ENCODE peak calls at places on chromosomes 3 and 15, in seven cellular contexts. D, Q, E, Y, F, L and G are unnamed samples.
A peak's percentile ranks its signal among the peaks of the same experiment; 100 is the strongest.

GRCh38 chr3:60954049-60954448 is 297.2 kb downstream of the FHIT start:
- DNase-seq in L (no peak), Y (peak; percentile 39), Q (peak; percentile 29), F (no peak), E (no peak), D (no peak), G (no peak)

GRCh38 chr15:81645470-81645869 is 271.5 kb upstream of the TMC3 start:
- DNase-seq in Q (no peak), L (no peak), Y (no peak), F (no peak), E (no peak), D (no peak), G (no peak)

GRCh38 chr3:158005391-158006100 is 100.7 kb downstream of the SHOX2 start:
- DNase-seq in F (no peak), Y (no peak), Q (no peak), L (no peak), E (no peak), D (peak; percentile 65), G (no peak)

GRCh38 chr3:59052803-59053411 is 3.1 kb upstream of the CFAP20DC start:
- DNase-seq in Y (no peak), F (no peak), D (peak; percentile 22), E (peak; percentile 27), L (no peak), Q (peak; percentile 64), G (no peak)

GRCh38 chr15:55742498-55742926 is 440 bp downstream of the PRTG start:
- DNase-seq in F (no peak), L (peak; percentile 50), Y (no peak), Q (peak; percentile 11), D (no peak), E (no peak), G (no peak)

GRCh38 chr3:109685084-109686079 is 348.0 kb upstream of the DPPA4 start:
- DNase-seq in D (peak; percentile 25), Y (peak; percentile 90), E (peak; percentile 93), F (peak; percentile 91), L (no peak), Q (peak; percentile 98), G (peak; percentile 97)

GRCh38 chr3:60269377-60269776 is 981.9 kb downstream of the FHIT start:
- DNase-seq in L (no peak), E (no peak), Y (no peak), F (no peak), Q (no peak), D (no peak), G (no peak)

GRCh38 chr3:36843065-36844051 is 79.0 kb upstream of the DCLK3 start:
- DNase-seq in L (peak; percentile 77), Y (no peak), E (peak; percentile 62), F (no peak), D (peak; percentile 45), Q (peak; percentile 57), G (no peak)

GRCh38 chr3:188174309-188175044 is 20.5 kb downstream of the LPP start:
- DNase-seq in L (no peak), F (no peak), D (no peak), E (no peak), Y (no peak), Q (no peak), G (no peak)

GRCh38 chr3:59235221-59236012 is 185.6 kb upstream of the CFAP20DC start:
- DNase-seq in L (peak; percentile 30), Q (no peak), Y (no peak), F (no peak), E (no peak), D (no peak), G (no peak)

GRCh38 chr15:98785796-98786581 is 137.7 kb downstream of the IGF1R start:
- DNase-seq in E (no peak), D (peak; percentile 78), L (peak; percentile 94), Q (no peak), Y (no peak), F (no peak), G (no peak)

GRCh38 chr15:80049046-80049445 is 10.4 kb upstream of the ZFAND6 start:
- DNase-seq in D (no peak), F (no peak), L (no peak), Y (no peak), E (no peak), Q (no peak), G (no peak)

GRCh38 chr3:50121416-50122032 is 32.8 kb downstream of the RBM5 start:
- DNase-seq in F (peak; percentile 57), Q (peak; percentile 83), L (peak; percentile 87), Y (peak; percentile 20), D (peak; percentile 74), E (peak; percentile 56), G (peak; percentile 10)

GRCh38 chr15:42151736-42152135 is 4.7 kb downstream of the PLA2G4F start:
- DNase-seq in L (no peak), E (no peak), Q (no peak), F (no peak), Y (no peak), D (no peak), G (no peak)

GRCh38 chr3:50418845-50419244 is 59.5 kb upstream of the TMEM115 start:
- DNase-seq in E (no peak), D (no peak), Y (no peak), F (no peak), Q (no peak), L (peak; percentile 81), G (no peak)

GRCh38 chr15:71804695-71805470 is 5.5 kb upstream of the NR2E3 start:
- DNase-seq in Q (no peak), Y (no peak), L (peak; percentile 26), F (no peak), E (no peak), D (peak; percentile 44), G (no peak)

GRCh38 chr15:52360229-52361203 is 64.9 kb upstream of the MYO5C start:
- DNase-seq in L (peak; percentile 14), Q (no peak), E (no peak), D (no peak), F (no peak), Y (no peak), G (no peak)

GRCh38 chr15:56254270-56254669 is 10.6 kb upstream of the RFX7 start:
- DNase-seq in E (no peak), Q (no peak), F (no peak), Y (no peak), L (no peak), D (no peak), G (no peak)

GRCh38 chr3:124246949-124247348 is 255.0 kb upstream of the ROPN1 start:
- DNase-seq in Y (no peak), D (peak; percentile 60), L (peak; percentile 49), Q (peak; percentile 58), F (no peak), E (peak; percentile 12), G (no peak)

GRCh38 chr3:171566803-171567422 is 106.7 kb upstream of the TNIK start:
- DNase-seq in L (no peak), E (peak; percentile 28), Q (peak; percentile 56), F (no peak), D (no peak), Y (no peak), G (peak; percentile 10)

GRCh38 chr15:67468431-67468830 is 52.5 kb upstream of the C15orf61 start:
- DNase-seq in Q (no peak), F (no peak), D (no peak), Y (no peak), E (no peak), L (no peak), G (no peak)

GRCh38 chr3:49161808-49162530 is 4.2 kb downstream of the CCDC71 start:
- DNase-seq in E (no peak), Y (no peak), F (no peak), L (no peak), D (no peak), Q (no peak), G (no peak)

GRCh38 chr15:52764731-52765130 is 25.4 kb downstream of the ONECUT1 start:
- DNase-seq in E (no peak), L (no peak), D (no peak), Y (no peak), F (no peak), Q (no peak), G (no peak)

GRCh38 chr3:125108833-125109540 is 53.2 kb upstream of the HEG1 start:
- DNase-seq in L (no peak), Y (no peak), F (no peak), Q (no peak), E (no peak), D (no peak), G (no peak)

GRCh38 chr3:17401912-17402311 is 340.5 kb downstream of the TBC1D5 start:
- DNase-seq in L (no peak), Y (no peak), E (no peak), D (no peak), F (no peak), Q (no peak), G (no peak)
- TF ChIP-seq CTCF in L (no peak), Y (no peak), E (no peak), D (no peak), F (no peak), Q (no peak), G (no peak)

GRCh38 chr3:182369861-182370260 is 423.4 kb upstream of the ATP11B start:
- DNase-seq in Q (no peak), L (no peak), F (no peak), D (no peak), Y (no peak), E (no peak), G (no peak)
- H3K4me3 ChIP-seq in Q (no peak overlapping the region), L (no peak overlapping the region), F (no peak overlapping the region), D (no peak overlapping the region), Y (no peak overlapping the region), E (no peak overlapping the region), G (no peak overlapping the region)

DNA sequence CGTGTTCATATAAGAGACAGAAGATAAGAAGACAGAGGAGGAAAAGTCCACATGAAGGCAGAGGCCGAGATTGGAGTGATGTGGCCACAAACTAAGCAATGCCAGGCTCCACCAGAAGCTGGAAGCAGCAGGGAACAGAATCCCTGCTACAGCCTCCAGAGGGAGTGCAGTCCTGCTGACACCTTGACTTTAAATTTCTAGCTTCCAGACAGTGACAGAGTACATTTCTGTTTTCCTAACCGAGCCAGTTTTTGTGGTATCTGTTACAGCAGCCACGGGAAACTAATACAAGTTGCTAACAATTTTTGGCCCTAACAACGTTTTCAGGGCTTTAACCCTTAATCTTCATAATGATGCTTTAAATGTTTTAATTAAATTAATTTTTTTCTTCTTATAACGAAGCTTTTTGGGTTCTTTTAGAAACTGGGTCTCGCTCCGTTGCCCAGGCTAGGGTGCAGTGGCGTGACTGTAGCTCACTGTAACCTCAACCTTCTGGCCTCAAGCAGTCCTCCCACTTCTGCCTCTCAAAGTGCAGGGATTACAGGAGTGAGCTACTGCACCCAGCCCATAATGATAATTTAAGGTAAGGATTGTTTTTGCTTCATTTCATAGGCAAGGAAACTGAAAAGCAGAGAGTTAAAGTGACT is 202.3 kb upstream of the PROK2 start:
- DNase-seq in L (peak; percentile 38), Y (no peak), D (no peak), Q (no peak), E (peak; percentile 12), F (no peak), G (no peak)
- TF ChIP-seq CTCF in L (peak; percentile 53), Y (peak; percentile 56), D (peak; percentile 50), Q (peak; percentile 33), E (no peak), F (peak; percentile 22), G (peak; percentile 58)

DNA sequence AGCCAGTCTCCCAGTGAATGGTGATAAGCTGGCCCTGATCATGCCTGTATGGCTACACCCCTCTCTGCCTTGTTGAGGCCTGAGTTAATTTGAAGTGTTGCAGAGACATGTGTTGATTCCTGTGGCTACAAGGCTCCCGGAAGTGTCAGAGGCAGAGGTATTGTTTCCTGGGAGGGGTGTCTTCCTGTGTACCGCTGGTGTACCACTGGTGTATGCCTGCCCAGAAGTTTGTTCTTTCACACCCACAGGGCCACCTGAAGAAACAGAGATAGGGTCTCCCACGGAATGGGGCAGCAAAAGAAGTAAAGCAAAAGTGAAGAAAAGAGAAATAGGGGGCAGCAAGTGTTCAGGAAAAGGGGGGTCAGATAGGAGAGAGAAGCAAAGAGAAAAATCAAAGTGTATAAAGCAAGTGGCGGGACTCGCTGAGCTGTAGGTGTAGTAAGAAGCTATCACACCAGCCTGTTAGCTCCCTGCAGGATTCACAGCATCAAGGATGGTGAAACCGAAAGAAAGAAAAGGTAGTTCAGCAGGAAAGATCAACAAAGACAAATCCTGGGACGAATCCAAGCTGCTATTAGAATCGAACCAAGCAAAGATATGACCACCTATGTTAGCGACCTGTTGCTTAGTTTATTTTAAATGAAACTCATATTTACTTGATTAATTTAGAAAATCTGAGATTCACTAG is 36.6 kb upstream of the CD47 start:
- DNase-seq in D (no peak), Y (no peak), E (no peak), L (no peak), F (no peak), Q (peak; percentile 90), G (no peak)
- H3K4me3 ChIP-seq in D (no peak overlapping the region), Y (no peak overlapping the region), E (no peak overlapping the region), L (no peak overlapping the region), F (no peak overlapping the region), Q (no peak overlapping the region), G (no peak overlapping the region)